ENCODE peak calls at places on chromosomes 7 and 10, in six cellular contexts. One of them, this sample, is unnamed.
A peak's percentile ranks its signal among the peaks of the same experiment; 100 is the strongest.

GRCh38 chr10:76113952-76114351 is 682.5 kb downstream of the LRMDA start:
- DNase-seq in brain microvascular endothelial cell: no peak
- DNase-seq in heart right ventricle: no peak
- DNase-seq in Caco-2: peak; percentile 66
- DNase-seq in Panc1: no peak
- DNase-seq in psoas muscle: no peak
- DNase-seq in this sample: no peak

GRCh38 chr10:105797234-105797890 is 1156.3 kb downstream of the SORCS3 start:
- DNase-seq in brain microvascular endothelial cell: peak; percentile 0
- DNase-seq in heart right ventricle: no peak
- DNase-seq in Caco-2: peak; percentile 28
- DNase-seq in Panc1: peak; percentile 15
- DNase-seq in psoas muscle: no peak
- DNase-seq in this sample: no peak

GRCh38 chr7:146119016-146119415 is 2.4 kb downstream of the CNTNAP2 start:
- DNase-seq in brain microvascular endothelial cell: no peak
- DNase-seq in heart right ventricle: no peak
- DNase-seq in Caco-2: no peak
- DNase-seq in Panc1: no peak
- DNase-seq in psoas muscle: no peak
- DNase-seq in this sample: no peak

GRCh38 chr10:22824984-22825383 is 102.9 kb upstream of the ARMC3 start:
- DNase-seq in brain microvascular endothelial cell: peak; percentile 63
- DNase-seq in heart right ventricle: no peak
- DNase-seq in Caco-2: no peak
- DNase-seq in Panc1: peak; percentile 8
- DNase-seq in psoas muscle: no peak
- DNase-seq in this sample: peak; percentile 63

GRCh38 chr10:104333728-104334373 is 4.4 kb downstream of the ITPRIP start:
- DNase-seq in brain microvascular endothelial cell: no peak
- DNase-seq in heart right ventricle: no peak
- DNase-seq in Caco-2: no peak
- DNase-seq in Panc1: no peak
- DNase-seq in psoas muscle: no peak
- DNase-seq in this sample: no peak

GRCh38 chr10:62231371-62231770 is 37.3 kb downstream of the RTKN2 start:
- DNase-seq in brain microvascular endothelial cell: peak; percentile 57
- DNase-seq in heart right ventricle: no peak
- DNase-seq in Caco-2: no peak
- DNase-seq in Panc1: peak; percentile 56
- DNase-seq in psoas muscle: no peak
- DNase-seq in this sample: peak; percentile 83

GRCh38 chr10:132544744-132545658 is 7.4 kb downstream of the INPP5A start:
- DNase-seq in brain microvascular endothelial cell: no peak
- DNase-seq in heart right ventricle: no peak
- DNase-seq in Caco-2: no peak
- DNase-seq in Panc1: no peak
- DNase-seq in psoas muscle: peak; percentile 45
- DNase-seq in this sample: no peak

GRCh38 chr7:88001744-88002530 is 67.9 kb downstream of the ADAM22 start:
- DNase-seq in brain microvascular endothelial cell: no peak
- DNase-seq in heart right ventricle: no peak
- DNase-seq in Caco-2: no peak
- DNase-seq in Panc1: no peak
- DNase-seq in psoas muscle: no peak
- DNase-seq in this sample: no peak

GRCh38 chr10:77970869-77971803 is 44.6 kb upstream of the DLG5 start:
- DNase-seq in brain microvascular endothelial cell: peak; percentile 81
- DNase-seq in heart right ventricle: peak; percentile 24
- DNase-seq in Caco-2: peak; percentile 3
- DNase-seq in Panc1: peak; percentile 61
- DNase-seq in psoas muscle: peak; percentile 75
- DNase-seq in this sample: peak; percentile 88

GRCh38 chr10:34343764-34344163 is 471.3 kb downstream of the PARD3 start:
- DNase-seq in brain microvascular endothelial cell: no peak
- DNase-seq in heart right ventricle: no peak
- DNase-seq in Caco-2: no peak
- DNase-seq in Panc1: no peak
- DNase-seq in psoas muscle: no peak
- DNase-seq in this sample: no peak

GRCh38 chr7:138875794-138876193 is 77.8 kb upstream of the ATP6V0A4 start:
- DNase-seq in brain microvascular endothelial cell: peak; percentile 91
- DNase-seq in heart right ventricle: no peak
- DNase-seq in Caco-2: no peak
- DNase-seq in Panc1: peak; percentile 91
- DNase-seq in psoas muscle: no peak
- DNase-seq in this sample: peak; percentile 92

GRCh38 chr10:29448125-29448524 is 159.3 kb downstream of the LYZL1 start:
- DNase-seq in brain microvascular endothelial cell: no peak
- DNase-seq in heart right ventricle: peak; percentile 18
- DNase-seq in Caco-2: no peak
- DNase-seq in Panc1: no peak
- DNase-seq in psoas muscle: no peak
- DNase-seq in this sample: no peak

GRCh38 chr7:106166651-106167342 is 54.7 kb upstream of the SYPL1 start:
- DNase-seq in brain microvascular endothelial cell: peak; percentile 75
- DNase-seq in heart right ventricle: no peak
- DNase-seq in Caco-2: peak; percentile 74
- DNase-seq in Panc1: no peak
- DNase-seq in psoas muscle: no peak
- DNase-seq in this sample: peak; percentile 59

GRCh38 chr10:5538892-5539651 is 14.3 kb downstream of the CALML3 start:
- DNase-seq in brain microvascular endothelial cell: no peak
- DNase-seq in heart right ventricle: no peak
- DNase-seq in Caco-2: no peak
- DNase-seq in Panc1: no peak
- DNase-seq in psoas muscle: no peak
- DNase-seq in this sample: no peak

GRCh38 chr7:31776616-31777015 is 89.6 kb downstream of the PPP1R17 start:
- DNase-seq in brain microvascular endothelial cell: peak; percentile 59
- DNase-seq in heart right ventricle: no peak
- DNase-seq in Caco-2: no peak
- DNase-seq in Panc1: no peak
- DNase-seq in psoas muscle: no peak
- DNase-seq in this sample: peak; percentile 32

GRCh38 chr7:139731802-139732470 is 45.9 kb downstream of the HIPK2 start:
- DNase-seq in brain microvascular endothelial cell: peak; percentile 92
- DNase-seq in heart right ventricle: peak; percentile 76
- DNase-seq in Caco-2: no peak
- DNase-seq in Panc1: peak; percentile 87
- DNase-seq in psoas muscle: peak; percentile 94
- DNase-seq in this sample: peak; percentile 76

GRCh38 chr10:26765549-26765948 is 68.0 kb downstream of the PDSS1 start:
- DNase-seq in brain microvascular endothelial cell: no peak
- DNase-seq in heart right ventricle: no peak
- DNase-seq in Caco-2: no peak
- DNase-seq in Panc1: no peak
- DNase-seq in psoas muscle: no peak
- DNase-seq in this sample: no peak

GRCh38 chr10:92742331-92743228 is 52.8 kb downstream of the HHEX start:
- DNase-seq in brain microvascular endothelial cell: no peak
- DNase-seq in heart right ventricle: no peak
- DNase-seq in Caco-2: no peak
- DNase-seq in Panc1: no peak
- DNase-seq in psoas muscle: no peak
- DNase-seq in this sample: no peak

GRCh38 chr7:17681965-17682364 is 258.3 kb downstream of the SNX13 start:
- DNase-seq in brain microvascular endothelial cell: no peak
- DNase-seq in heart right ventricle: no peak
- DNase-seq in Caco-2: no peak
- DNase-seq in Panc1: no peak
- DNase-seq in psoas muscle: no peak
- DNase-seq in this sample: peak; percentile 65

GRCh38 chr7:150978136-150978789 is at the start of gene KCNH2:
- DNase-seq in brain microvascular endothelial cell: no peak
- DNase-seq in heart right ventricle: peak; percentile 77
- DNase-seq in Caco-2: peak; percentile 52
- DNase-seq in Panc1: no peak
- DNase-seq in psoas muscle: no peak
- DNase-seq in this sample: no peak

DNA sequence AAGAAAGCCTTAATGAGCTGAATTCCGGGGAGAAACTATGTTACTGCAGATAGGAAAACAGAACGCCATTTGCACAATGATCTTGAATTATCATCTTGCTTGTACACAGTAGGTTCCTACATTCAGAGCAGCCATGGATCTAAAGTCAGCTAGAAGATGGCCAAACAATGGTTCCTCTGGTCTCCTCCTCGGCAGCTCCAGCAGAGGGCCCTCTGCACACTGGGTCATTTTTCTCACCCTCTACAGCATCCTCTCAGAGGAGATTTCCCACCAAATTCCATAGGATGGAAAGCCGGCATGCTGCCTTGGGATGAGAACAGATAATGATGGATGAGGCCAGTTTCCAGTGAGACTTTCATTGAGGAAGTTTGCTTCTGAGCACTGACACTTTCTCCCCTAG is 308.5 kb upstream of the NFE2L3 start:
- DNase-seq in brain microvascular endothelial cell: no peak
- DNase-seq in heart right ventricle: no peak
- DNase-seq in Caco-2: no peak
- DNase-seq in Panc1: no peak
- DNase-seq in psoas muscle: no peak
- DNase-seq in this sample: no peak
- TF ChIP-seq CTCF in brain microvascular endothelial cell: peak; percentile 54
- TF ChIP-seq CTCF in heart right ventricle: no peak
- TF ChIP-seq CTCF in Caco-2: peak; percentile 7
- TF ChIP-seq CTCF in Panc1: peak; percentile 14
- TF ChIP-seq CTCF in psoas muscle: no peak
- TF ChIP-seq CTCF in this sample: no peak

GRCh38 chr7:149459201-149459539 is 1.7 kb downstream of the ZNF777 start:
- DNase-seq in brain microvascular endothelial cell: no peak
- DNase-seq in heart right ventricle: no peak
- DNase-seq in Caco-2: no peak
- DNase-seq in Panc1: no peak
- DNase-seq in psoas muscle: no peak
- DNase-seq in this sample: no peak

GRCh38 chr7:149459540-149460433 is 1.1 kb downstream of the ZNF777 start:
- DNase-seq in brain microvascular endothelial cell: no peak
- DNase-seq in heart right ventricle: no peak
- DNase-seq in Caco-2: peak; percentile 27
- DNase-seq in Panc1: no peak
- DNase-seq in psoas muscle: no peak
- DNase-seq in this sample: no peak

GRCh38 chr7:149458235-149458634 is 2.6 kb downstream of the ZNF777 start:
- DNase-seq in brain microvascular endothelial cell: no peak
- DNase-seq in heart right ventricle: no peak
- DNase-seq in Caco-2: no peak
- DNase-seq in Panc1: no peak
- DNase-seq in psoas muscle: no peak
- DNase-seq in this sample: no peak

GRCh38 chr7:149462101-149462520 is 1.2 kb upstream of the ZNF777 start:
- DNase-seq in brain microvascular endothelial cell: no peak
- DNase-seq in heart right ventricle: no peak
- DNase-seq in Caco-2: no peak
- DNase-seq in Panc1: no peak
- DNase-seq in psoas muscle: no peak
- DNase-seq in this sample: no peak

GRCh38 chr7:149460493-149461330 is at the start of gene ZNF777:
- DNase-seq in brain microvascular endothelial cell: peak; percentile 86
- DNase-seq in heart right ventricle: peak; percentile 78
- DNase-seq in Caco-2: peak; percentile 88
- DNase-seq in Panc1: peak; percentile 30
- DNase-seq in psoas muscle: peak; percentile 91
- DNase-seq in this sample: peak; percentile 87
- TF ChIP-seq CTCF in brain microvascular endothelial cell: peak; percentile 63
- TF ChIP-seq CTCF in heart right ventricle: peak; percentile 58
- TF ChIP-seq CTCF in Caco-2: peak; percentile 50
- TF ChIP-seq CTCF in Panc1: peak; percentile 70
- TF ChIP-seq CTCF in psoas muscle: peak; percentile 50
- TF ChIP-seq CTCF in this sample: peak; percentile 64

DNA sequence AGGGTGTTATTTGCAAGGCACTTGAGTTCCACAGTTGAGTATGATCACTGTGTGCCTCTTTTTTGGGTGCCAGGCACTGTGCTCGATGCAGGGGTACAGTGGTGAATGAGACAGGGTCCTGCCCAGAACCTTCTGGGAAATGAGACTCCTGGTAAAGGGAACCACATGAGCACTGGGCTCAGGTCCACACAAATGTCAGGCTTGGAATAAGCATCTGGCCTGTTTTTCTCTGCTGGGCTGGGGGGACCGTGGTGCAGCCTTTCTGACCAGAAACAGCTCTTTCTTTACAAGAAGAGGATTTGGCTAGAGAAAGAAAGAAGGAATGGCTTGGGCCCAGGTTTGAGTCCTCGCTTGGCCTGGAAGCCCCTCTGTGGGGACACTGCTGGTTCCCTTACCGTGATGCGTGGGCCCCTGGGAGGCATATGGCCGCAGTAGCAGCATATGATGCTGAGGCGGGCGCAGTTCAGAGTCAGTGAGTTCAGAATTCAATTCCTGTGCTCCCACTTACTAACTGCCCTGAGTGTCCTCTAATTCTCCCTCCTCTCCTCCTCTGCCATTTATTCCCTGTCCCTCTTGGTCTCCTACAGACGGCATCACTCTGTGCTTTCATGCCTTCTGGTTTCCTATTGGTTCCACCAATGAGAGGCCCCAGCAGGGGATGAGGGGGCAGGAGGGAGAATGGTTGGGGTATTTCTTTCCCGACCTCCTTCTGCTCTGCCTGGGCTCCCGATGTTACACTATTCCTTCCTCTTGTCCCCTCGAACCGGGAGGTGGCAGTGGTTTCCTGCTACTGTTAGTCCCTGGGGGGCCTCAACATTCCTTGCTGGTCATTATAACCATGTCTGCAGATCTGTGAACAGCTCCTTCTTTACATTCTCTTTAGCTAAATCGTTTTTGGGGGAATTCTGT is 9.6 kb upstream of the KCP start:
- DNase-seq in brain microvascular endothelial cell: no peak
- DNase-seq in heart right ventricle: no peak
- DNase-seq in Caco-2: no peak
- DNase-seq in Panc1: no peak
- DNase-seq in psoas muscle: no peak
- DNase-seq in this sample: no peak
- TF ChIP-seq CTCF in brain microvascular endothelial cell: peak; percentile 17
- TF ChIP-seq CTCF in heart right ventricle: no peak
- TF ChIP-seq CTCF in Caco-2: peak; percentile 37
- TF ChIP-seq CTCF in Panc1: no peak
- TF ChIP-seq CTCF in psoas muscle: no peak
- TF ChIP-seq CTCF in this sample: no peak

DNA sequence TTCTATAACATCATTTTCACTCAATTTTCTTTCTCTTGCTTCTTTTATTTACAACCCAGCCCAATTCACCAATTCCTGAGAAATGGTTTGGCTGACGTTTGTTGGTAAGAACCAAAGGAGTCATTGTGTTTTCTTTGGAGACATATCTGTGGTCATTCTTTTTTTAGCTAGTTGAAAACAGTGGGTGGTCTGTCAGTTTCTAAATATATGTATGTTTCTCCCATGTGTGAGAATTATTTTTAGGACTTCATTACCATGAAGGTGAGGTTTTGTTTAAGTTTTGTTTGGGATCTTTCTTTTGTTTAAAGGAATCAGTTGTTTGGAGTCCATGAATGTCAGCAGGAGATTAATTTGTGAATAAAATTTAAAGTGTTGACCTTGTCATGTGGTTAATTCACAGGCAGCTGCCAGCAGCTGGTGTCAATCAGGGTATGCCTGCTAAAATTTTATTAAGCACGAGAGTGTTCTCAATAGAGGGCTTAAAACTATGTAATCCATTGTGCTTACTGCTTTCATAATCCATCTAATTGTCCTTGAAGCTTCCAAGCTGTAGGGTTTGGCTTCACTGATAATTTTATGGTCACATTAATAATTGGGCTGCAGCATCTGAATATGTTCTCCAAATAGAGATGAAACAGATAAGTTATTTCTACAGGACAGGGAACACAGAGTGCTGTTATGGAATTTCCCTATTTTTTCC is 38.7 kb downstream of the INSYN2A start:
- DNase-seq in brain microvascular endothelial cell: peak; percentile 7
- DNase-seq in heart right ventricle: no peak
- DNase-seq in Caco-2: no peak
- DNase-seq in Panc1: no peak
- DNase-seq in psoas muscle: no peak
- DNase-seq in this sample: no peak
- TF ChIP-seq CTCF in brain microvascular endothelial cell: no peak
- TF ChIP-seq CTCF in heart right ventricle: no peak
- TF ChIP-seq CTCF in Caco-2: no peak
- TF ChIP-seq CTCF in Panc1: no peak
- TF ChIP-seq CTCF in psoas muscle: no peak
- TF ChIP-seq CTCF in this sample: no peak